ENCODE peak calls at places on chromosomes 4 and X, in five cellular contexts. Q, H, O, A and G are unnamed samples.
A peak's percentile ranks its signal among the peaks of the same experiment; 100 is the strongest.

GRCh38 chr4:150886597-150886996 is 128.5 kb downstream of the LRBA start:
- DNase-seq in A (no peak), H (no peak), Q (no peak), O (no peak), G (no peak)

GRCh38 chr4:84501721-84502267 is 2.7 kb upstream of the NKX6-1 start:
- DNase-seq in A (no peak), H (no peak), O (no peak), Q (no peak), G (no peak)

GRCh38 chrX:50799531-50799961 is 14.4 kb downstream of the SHROOM4 start:
- DNase-seq in Q (peak; percentile 9), O (no peak), A (no peak), H (no peak), G (no peak)

GRCh38 chrX:38754102-38754790 is 47.0 kb upstream of the MID1IP1 start:
- DNase-seq in Q (no peak), O (peak; percentile 31), H (peak; percentile 29), A (peak; percentile 17), G (peak; percentile 16)

GRCh38 chrX:51641421-51642021 is 22.8 kb upstream of the CENPVL3 start:
- DNase-seq in O (peak; percentile 28), A (peak; percentile 3), Q (no peak), H (no peak), G (peak; percentile 4)

GRCh38 chr4:3031357-3032064 is 42.8 kb downstream of the HTT-AS start:
- DNase-seq in O (no peak), Q (no peak), H (no peak), A (no peak), G (no peak)

GRCh38 chr4:128810331-128810870 is 901 bp downstream of the JADE1 start:
- DNase-seq in A (no peak), O (peak; percentile 42), H (peak; percentile 34), Q (peak; percentile 23), G (no peak)

GRCh38 chr4:108006361-108006760 is 16.7 kb downstream of the HADH start:
- DNase-seq in A (no peak), Q (no peak), H (no peak), O (no peak), G (no peak)

GRCh38 chr4:98828801-98829200 is 100.1 kb downstream of the EIF4E start:
- DNase-seq in Q (no peak), A (no peak), O (peak; percentile 4), H (peak; percentile 45), G (no peak)

GRCh38 chr4:90979551-90979950 is 852.4 kb downstream of the CCSER1 start:
- DNase-seq in O (no peak), Q (no peak), H (no peak), A (no peak), G (no peak)

GRCh38 chr4:112881842-112882241 is 167.6 kb upstream of the ANK2 start:
- DNase-seq in O (no peak), H (no peak), Q (no peak), A (no peak), G (no peak)

GRCh38 chr4:148288448-148288847 is 153.8 kb downstream of the NR3C2 start:
- DNase-seq in O (peak; percentile 69), A (no peak), Q (peak; percentile 33), H (no peak), G (no peak)

GRCh38 chr4:148283665-148284064 is 158.5 kb downstream of the NR3C2 start:
- DNase-seq in H (no peak), A (no peak), Q (no peak), O (no peak), G (no peak)

GRCh38 chr4:148287111-148287510 is 155.1 kb downstream of the NR3C2 start:
- DNase-seq in A (no peak), Q (no peak), O (peak; percentile 33), H (no peak), G (no peak)

GRCh38 chr4:148286043-148286442 is 156.2 kb downstream of the NR3C2 start:
- DNase-seq in O (no peak), A (no peak), Q (no peak), H (no peak), G (no peak)

GRCh38 chr4:148284526-148285193 is 157.6 kb downstream of the NR3C2 start:
- DNase-seq in Q (no peak), H (no peak), A (no peak), O (no peak), G (no peak)
- TF ChIP-seq CTCF in Q (peak; percentile 35), H (peak; percentile 35), A (no peak), O (peak; percentile 46), G (no peak)

DNA sequence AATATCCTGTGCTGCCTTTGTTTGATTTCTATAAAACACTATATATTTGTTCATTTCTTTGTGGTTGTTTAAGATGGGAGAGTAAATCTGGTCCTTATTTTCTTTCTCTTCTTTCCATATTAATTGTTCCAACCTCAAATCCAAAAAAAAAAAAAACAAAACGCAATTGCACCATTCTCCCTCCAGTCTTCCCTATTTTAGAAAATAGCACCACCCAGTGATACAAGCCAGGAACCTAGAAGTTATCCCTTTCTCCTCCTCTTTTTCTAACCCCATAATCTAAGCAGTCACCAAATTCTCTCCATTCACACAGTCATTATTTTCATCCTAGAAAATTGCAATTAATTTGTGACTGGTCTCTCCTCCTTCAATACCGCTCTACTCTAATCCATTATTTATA is 107.8 kb downstream of the GABRA3 start:
- DNase-seq in Q (no peak), O (no peak), H (no peak), A (no peak), G (no peak)
- TF ChIP-seq CTCF in Q (no peak), O (no peak), H (no peak), A (no peak), G (no peak)

GRCh38 chr4:6703786-6704185 is 5.9 kb downstream of the MRFAP1L1 start:
- DNase-seq in O (no peak), A (no peak), H (no peak), Q (no peak), G (no peak)

GRCh38 chr4:6699903-6700302 is 6.2 kb downstream of the S100P start:
- DNase-seq in Q (no peak), O (no peak), H (no peak), A (no peak), G (no peak)

GRCh38 chr4:6705638-6706037 is 4.0 kb downstream of the MRFAP1L1 start:
- DNase-seq in A (no peak), Q (no peak), O (no peak), H (no peak), G (no peak)

GRCh38 chr4:6702761-6703160 is 6.9 kb downstream of the MRFAP1L1 start:
- DNase-seq in H (no peak), O (no peak), A (no peak), Q (no peak), G (no peak)

DNA sequence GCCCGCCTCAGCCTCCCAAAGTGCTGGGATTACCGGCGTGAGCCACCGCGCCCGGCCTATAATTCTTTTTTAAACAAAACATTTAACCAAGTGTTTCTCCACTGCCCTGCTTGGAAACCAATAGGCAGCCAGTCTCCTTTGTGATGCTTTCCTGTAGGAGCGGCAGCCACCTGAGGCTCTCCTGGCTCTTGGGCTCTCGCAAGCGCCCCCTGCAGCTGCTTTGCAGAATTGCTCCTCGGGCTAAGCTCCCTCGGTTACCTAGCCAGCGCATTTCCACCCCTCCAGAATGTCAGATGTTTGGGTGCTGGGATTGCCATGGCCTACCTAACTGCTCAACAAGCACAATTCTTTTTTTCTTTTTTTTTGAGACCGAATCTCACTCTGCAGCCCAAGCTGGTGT is 7.7 kb downstream of the S100P start:
- DNase-seq in Q (no peak), H (peak; percentile 46), O (no peak), A (no peak), G (no peak)
- TF ChIP-seq CTCF in Q (no peak), H (peak; percentile 75), O (peak; percentile 48), A (peak; percentile 33), G (peak; percentile 15)

GRCh38 chr4:183758006-183758734 is 99.1 kb downstream of the TRAPPC11 start:
- DNase-seq in A (no peak), Q (peak; percentile 70), H (no peak), O (no peak), G (no peak)
- TF ChIP-seq CTCF in A (no peak), Q (peak; percentile 52), H (peak; percentile 41), O (no peak), G (no peak)